ENCODE peak calls at places on chromosomes 7 and 10, in five cellular contexts. Y is astrocyte of the spinal cord, Q is foreskin fibroblast, T is WTC11, R is progenitor cell of endocrine pancreas. L is an unnamed sample.

GRCh38 chr10:57535306-57535705 is 732.4 kb downstream of the IPMK start:
- DNase-seq in R (no peak), Q (no peak), Y (no peak), T (no peak), L (no peak)

GRCh38 chr10:5831446-5831782 is 18.2 kb upstream of the GDI2 start:
- DNase-seq in R (no peak), Q (no peak), Y (no peak), T (no peak), L (no peak)

GRCh38 chr10:91629715-91630549 is 2.9 kb downstream of the PPP1R3C start:
- DNase-seq in Q (no peak), R (no peak), Y (no peak), T (no peak), L (no peak)

GRCh38 chr7:122299624-122299934 is 5.0 kb downstream of the FEZF1 start:
- DNase-seq in T (no peak), Q (no peak), Y (no peak), R (no peak), L (no peak)

GRCh38 chr7:92691578-92691977 is 101.4 kb upstream of the FAM133B start:
- DNase-seq in R (no peak), T (no peak), Y (peak; percentile 80), Q (peak; percentile 41), L (peak; percentile 52)

GRCh38 chr7:52747817-52748216 is 287.6 kb upstream of the POM121L12 start:
- DNase-seq in Y (no peak), T (no peak), Q (no peak), R (no peak), L (no peak)

GRCh38 chr10:91420868-91421267 is 10.7 kb downstream of the HECTD2 start:
- DNase-seq in T (no peak), Q (peak; percentile 28), R (no peak), Y (peak; percentile 60), L (peak; percentile 44)

GRCh38 chr7:152924238-152924637 is 164.7 kb downstream of the ACTR3B start:
- DNase-seq in Y (no peak), R (no peak), T (no peak), Q (no peak), L (no peak)

GRCh38 chr7:91351374-91351773 is 87.1 kb downstream of the FZD1 start:
- DNase-seq in Y (peak; percentile 67), Q (peak; percentile 8), R (no peak), T (no peak), L (peak; percentile 38)

GRCh38 chr10:43594944-43595589 is 11.2 kb upstream of the ZNF485 start:
- DNase-seq in Q (peak; percentile 26), Y (peak; percentile 24), R (no peak), T (no peak), L (no peak)

GRCh38 chr10:103888113-103888841 is 29.7 kb downstream of the STN1 start:
- DNase-seq in Q (peak; percentile 84), R (no peak), T (no peak), Y (peak; percentile 95), L (peak; percentile 76)

GRCh38 chr7:103379270-103379975 is 32.0 kb downstream of the PSMC2 start:
- DNase-seq in R (no peak), Y (no peak), Q (no peak), T (no peak), L (no peak)

GRCh38 chr7:617614-618538 is 98.2 kb upstream of the PDGFA start:
- DNase-seq in Q (no peak), Y (no peak), R (no peak), T (no peak), L (no peak)

GRCh38 chr10:58137813-58138212 is 129.9 kb downstream of the IPMK start:
- DNase-seq in R (no peak), T (no peak), Y (no peak), Q (no peak), L (no peak)

GRCh38 chr10:3034611-3035010 is 32.7 kb upstream of the PFKP start:
- DNase-seq in Y (no peak), R (no peak), Q (no peak), T (no peak), L (no peak)

GRCh38 chr10:3033925-3034324 is 33.4 kb upstream of the PFKP start:
- DNase-seq in T (no peak), R (no peak), Q (no peak), Y (no peak), L (no peak)

GRCh38 chr10:3036605-3037004 is 30.7 kb upstream of the PFKP start:
- DNase-seq in R (no peak), Q (no peak), T (no peak), Y (no peak), L (no peak)

GRCh38 chr10:3037182-3037581 is 30.2 kb upstream of the PFKP start:
- DNase-seq in T (no peak), Q (no peak), R (no peak), Y (no peak), L (no peak)

GRCh38 chr10:3036155-3036554 is 31.2 kb upstream of the PFKP start:
- DNase-seq in Q (no peak), T (no peak), Y (no peak), R (no peak), L (no peak)
- TF ChIP-seq CTCF in Q (no peak), T (no peak), Y (no peak), R (no peak), L (no peak)

GRCh38 chr7:74253975-74254857 is at the start of gene RFC2:
- DNase-seq in R (peak; percentile 97), Y (peak; percentile 97), Q (peak; percentile 95), T (peak; percentile 97), L (peak; percentile 95)
- TF ChIP-seq CTCF in R (peak; percentile 49), Y (peak; percentile 15), Q (peak; percentile 3), T (no peak), L (peak; percentile 58)

DNA sequence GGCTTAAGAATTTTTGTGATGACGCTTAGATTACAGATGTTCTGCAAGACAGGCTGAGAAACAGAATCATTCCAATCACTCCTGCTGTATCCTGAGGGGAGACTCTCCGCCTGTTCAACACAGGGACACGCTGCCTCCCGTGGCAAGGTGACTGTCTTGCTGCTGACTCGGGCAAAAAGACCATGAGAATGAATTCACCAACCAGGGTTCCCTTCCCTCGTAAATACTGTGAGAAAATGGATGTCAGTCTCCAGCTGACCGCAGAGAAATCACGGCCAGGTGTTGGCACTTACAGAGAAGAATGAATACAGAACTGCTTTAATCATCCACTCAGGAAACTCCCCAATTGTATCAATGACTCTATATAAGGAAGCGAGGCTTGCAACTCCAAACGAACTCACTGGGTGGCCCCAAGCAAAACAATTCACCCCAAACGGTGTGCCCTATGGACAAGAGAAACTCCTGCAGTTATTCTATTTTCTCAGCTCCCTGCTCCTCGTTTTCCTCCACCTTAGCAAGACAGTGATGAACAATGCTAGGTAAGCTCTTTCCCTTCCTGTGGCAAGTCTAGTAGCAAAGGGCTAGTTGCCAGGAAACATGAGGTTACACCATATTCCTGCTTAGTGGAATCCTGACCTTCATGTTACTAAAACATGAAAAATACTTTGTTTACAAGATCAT is 22.8 kb downstream of the GNA12 start:
- DNase-seq in Y (peak; percentile 77), R (no peak), T (no peak), Q (peak; percentile 55), L (peak; percentile 54)
- TF ChIP-seq CTCF in Y (no peak), R (peak; percentile 12), T (no peak), Q (no peak), L (peak; percentile 40)

GRCh38 chr10:15088428-15089261 is at the start of gene ACBD7:
- DNase-seq in Q (peak; percentile 72), Y (peak; percentile 83), T (peak; percentile 89), R (peak; percentile 77), L (peak; percentile 55)

GRCh38 chr10:15084502-15084922 is 4.1 kb downstream of the ACBD7 start:
- DNase-seq in T (peak; percentile 24), Y (peak; percentile 97), R (no peak), Q (peak; percentile 85), L (peak; percentile 94)

GRCh38 chr10:15083674-15084501 is 4.7 kb downstream of the ACBD7 start:
- DNase-seq in Y (no peak), R (no peak), Q (no peak), T (no peak), L (no peak)
- TF ChIP-seq CTCF in Y (no peak), R (no peak), Q (no peak), T (no peak), L (no peak)

GRCh38 chr10:72297968-72298773 is 24.4 kb downstream of the DDIT4 start:
- DNase-seq in T (peak; percentile 96), R (peak; percentile 93), Q (peak; percentile 98), Y (peak; percentile 99), L (peak; percentile 98)
- TF ChIP-seq CTCF in T (no peak), R (no peak), Q (no peak), Y (no peak), L (no peak)

DNA sequence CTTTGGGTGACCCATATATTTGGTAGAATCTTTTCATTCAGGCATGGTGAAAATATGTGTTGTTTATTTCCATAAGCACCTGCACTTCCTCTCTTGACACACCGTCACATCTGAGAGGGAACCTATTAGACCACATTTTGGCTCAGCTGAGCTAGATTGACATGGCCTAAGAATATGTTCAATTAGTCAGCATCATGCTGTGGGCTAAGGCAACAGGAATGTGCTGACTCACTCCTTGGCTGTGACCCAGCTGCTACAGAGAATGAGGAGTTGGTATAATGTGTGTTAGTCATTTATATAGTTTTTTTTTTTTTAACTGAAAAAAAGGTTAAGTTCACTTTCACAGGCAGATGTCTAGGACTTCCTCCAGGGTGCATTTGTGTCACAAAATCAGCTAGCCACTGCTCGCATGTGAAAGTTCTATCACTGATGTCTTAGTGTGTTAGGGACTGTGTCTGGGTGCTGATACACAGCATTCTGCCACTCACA is 180.6 kb downstream of the SEMA3E start:
- DNase-seq in Q (peak; percentile 98), Y (peak; percentile 98), R (no peak), T (peak; percentile 56), L (peak; percentile 98)
- TF ChIP-seq CTCF in Q (no peak), Y (no peak), R (no peak), T (no peak), L (peak; percentile 38)

GRCh38 chr7:128812514-128813168 is 17.6 kb upstream of the FLNC start:
- DNase-seq in T (no peak), Y (no peak), Q (no peak), R (no peak), L (no peak)
- TF ChIP-seq CTCF in T (no peak), Y (no peak), Q (no peak), R (no peak), L (no peak)

GRCh38 chr10:123272171-123272570 is 118.0 kb downstream of the BUB3 start:
- DNase-seq in Q (no peak), R (no peak), T (no peak), Y (no peak), L (no peak)
- TF ChIP-seq CTCF in Q (peak; percentile 8), R (peak; percentile 20), T (no peak), Y (peak; percentile 25), L (peak; percentile 27)

DNA sequence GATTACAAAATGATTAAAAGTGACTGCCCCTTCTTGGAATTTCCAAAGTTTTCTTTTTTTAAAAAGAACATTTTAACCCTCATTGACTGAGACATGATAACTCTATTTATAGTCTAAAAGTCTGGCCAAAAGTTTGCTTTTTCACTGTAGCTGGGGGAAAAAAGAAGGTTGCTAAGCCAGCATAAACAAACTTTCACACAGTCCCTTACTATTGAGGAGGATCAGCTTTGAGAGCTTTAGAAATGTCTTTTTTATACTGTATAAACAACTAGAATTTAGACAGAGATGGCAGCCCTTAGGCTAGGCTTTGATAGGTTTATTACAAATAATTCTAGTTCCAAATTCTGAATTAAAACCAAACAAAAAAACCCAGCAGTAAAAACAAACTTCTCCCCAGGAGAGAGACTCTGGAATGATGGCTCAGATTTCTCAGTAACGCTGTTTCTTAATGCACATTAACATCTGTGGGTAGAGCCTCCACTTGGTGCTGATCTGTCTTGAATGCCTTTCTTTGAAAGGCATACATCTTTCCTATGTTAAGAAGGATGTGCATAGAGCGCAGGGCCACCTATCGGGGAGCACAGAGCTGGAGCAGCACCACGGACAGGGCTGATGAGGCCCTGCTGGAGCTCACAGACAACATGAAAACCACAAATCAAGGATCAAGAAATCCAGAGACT is 100.9 kb upstream of the PDLIM1 start:
- DNase-seq in Q (peak; percentile 44), T (peak; percentile 55), Y (peak; percentile 83), R (no peak), L (peak; percentile 19)
- TF ChIP-seq CTCF in Q (no peak), T (no peak), Y (peak; percentile 35), R (no peak), L (peak; percentile 23)